ENCODE peak calls at places on chromosomes 11 and 22, in six cellular contexts. C is spleen, J is HCT116, U is uterus, K is gastrocnemius medialis, M is body of pancreas. X is an unnamed sample.

GRCh38 chr11:62665630-62666258 is 632 bp downstream of the CSKMT start:
- DNase-seq in C (peak; percentile 90), J (no peak), U (peak; percentile 59), K (no peak), M (peak; percentile 56), X (peak; percentile 50)

GRCh38 chr11:4063348-4063747 is 31.3 kb upstream of the RRM1 start:
- DNase-seq in C (no peak), J (no peak), U (no peak), K (no peak), M (no peak), X (no peak)

GRCh38 chr11:12897867-12898266 is 111.2 kb upstream of the RASSF10 start:
- DNase-seq in C (no peak), J (no peak), U (no peak), K (peak; percentile 91), M (peak; percentile 45), X (no peak)

GRCh38 chr11:124602193-124602592 is 9.0 kb upstream of the PANX3 start:
- DNase-seq in C (no peak), J (peak; percentile 3), U (no peak), K (no peak), M (no peak), X (no peak)

GRCh38 chr11:33633251-33634003 is 67.2 kb downstream of the C11orf91 start:
- DNase-seq in C (no peak), J (peak; percentile 98), U (no peak), K (no peak), M (no peak), X (no peak)

GRCh38 chr11:134498326-134499139 is 86.5 kb upstream of the B3GAT1 start:
- DNase-seq in C (peak; percentile 53), J (no peak), U (no peak), K (no peak), M (no peak), X (peak; percentile 47)

GRCh38 chr11:88353386-88353785 is 15.8 kb upstream of the CTSC start:
- DNase-seq in C (no peak), J (no peak), U (no peak), K (no peak), M (no peak), X (no peak)

GRCh38 chr11:30346068-30346688 is 23.3 kb downstream of the ARL14EP start:
- DNase-seq in C (no peak), J (peak; percentile 15), U (no peak), K (no peak), M (peak; percentile 18), X (no peak)

GRCh38 chr11:131499199-131499598 is 128.8 kb downstream of the NTM start:
- DNase-seq in C (no peak), J (no peak), U (no peak), K (no peak), M (no peak), X (no peak)

GRCh38 chr11:126134461-126135155 is 71.9 kb upstream of the CDON start:
- DNase-seq in C (no peak), J (no peak), U (no peak), K (no peak), M (no peak), X (no peak)

GRCh38 chr11:33536178-33536577 is 164.4 kb downstream of the C11orf91 start:
- DNase-seq in C (no peak), J (no peak), U (no peak), K (no peak), M (no peak), X (no peak)

GRCh38 chr11:46630237-46630636 is 12.9 kb downstream of the ATG13 start:
- DNase-seq in C (no peak), J (no peak), U (no peak), K (no peak), M (no peak), X (no peak)

GRCh38 chr11:46632502-46632901 is 15.1 kb downstream of the ATG13 start:
- DNase-seq in C (no peak), J (no peak), U (no peak), K (no peak), M (no peak), X (no peak)

GRCh38 chr11:46625406-46625805 is 8.1 kb downstream of the ATG13 start:
- DNase-seq in C (no peak), J (no peak), U (no peak), K (no peak), M (no peak), X (peak; percentile 39)

GRCh38 chr11:46631676-46632075 is 14.3 kb downstream of the ATG13 start:
- DNase-seq in C (no peak), J (no peak), U (no peak), K (no peak), M (no peak), X (no peak)

DNA sequence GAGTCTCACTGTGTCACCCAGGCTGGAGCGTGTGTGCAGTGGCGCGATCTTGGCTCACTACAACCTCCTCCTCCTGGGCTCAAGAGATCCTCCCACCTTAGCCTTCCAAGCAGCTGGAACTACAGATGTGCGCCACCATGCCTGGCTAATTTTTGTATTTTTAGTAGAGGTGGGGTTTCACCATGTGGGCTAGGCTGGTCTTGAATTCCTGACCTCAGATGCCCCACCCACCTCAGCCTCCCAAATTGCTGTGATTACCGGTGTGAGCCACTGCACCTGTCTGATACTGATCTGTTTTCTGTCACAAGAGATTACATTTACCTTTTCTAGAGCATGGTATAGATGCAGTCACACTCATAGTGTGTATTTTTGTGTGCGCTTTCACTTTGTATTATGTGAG is 11.6 kb downstream of the ATG13 start:
- DNase-seq in C (no peak), J (no peak), U (no peak), K (no peak), M (no peak), X (no peak)
- H3K4me1 ChIP-seq in C (no peaks in the 10 kb centered on the region), J (peaks cover 7% of the 10 kb centered on the region), U (no peaks in the 10 kb centered on the region), K (no peaks in the 10 kb centered on the region), M (no peaks in the 10 kb centered on the region), X (peaks cover 7% of the 10 kb centered on the region)

GRCh38 chr11:94581926-94582325 is 14.8 kb downstream of the PIWIL4 start:
- DNase-seq in C (no peak), J (no peak), U (no peak), K (no peak), M (no peak), X (no peak)

GRCh38 chr11:94586546-94586945 is 19.4 kb downstream of the PIWIL4 start:
- DNase-seq in C (no peak), J (no peak), U (no peak), K (no peak), M (no peak), X (no peak)

GRCh38 chr11:94585375-94585774 is 18.2 kb downstream of the PIWIL4 start:
- DNase-seq in C (no peak), J (no peak), U (no peak), K (no peak), M (no peak), X (no peak)

GRCh38 chr11:94583213-94583884 is 16.2 kb downstream of the PIWIL4 start:
- DNase-seq in C (no peak), J (no peak), U (no peak), K (no peak), M (no peak), X (no peak)

GRCh38 chr11:94583885-94584500 is 16.8 kb downstream of the PIWIL4 start:
- DNase-seq in C (no peak), J (no peak), U (no peak), K (no peak), M (peak; percentile 23), X (no peak)
- H3K4me3 ChIP-seq in C (no peak overlapping the region), J (no peak overlapping the region), U (no peak overlapping the region), K (no peak overlapping the region), M (no peak overlapping the region), X (no peak overlapping the region)

GRCh38 chr11:118251858-118252652 is at the start of gene MPZL3:
- DNase-seq in C (peak; percentile 91), J (peak; percentile 96), U (peak; percentile 73), K (no peak), M (peak; percentile 97), X (peak; percentile 93)
- TF ChIP-seq POLR2A in C (no peak), J (peak; percentile 80), U (peak; percentile 23), K (no peak), M (peak; percentile 72), X (no peak)

DNA sequence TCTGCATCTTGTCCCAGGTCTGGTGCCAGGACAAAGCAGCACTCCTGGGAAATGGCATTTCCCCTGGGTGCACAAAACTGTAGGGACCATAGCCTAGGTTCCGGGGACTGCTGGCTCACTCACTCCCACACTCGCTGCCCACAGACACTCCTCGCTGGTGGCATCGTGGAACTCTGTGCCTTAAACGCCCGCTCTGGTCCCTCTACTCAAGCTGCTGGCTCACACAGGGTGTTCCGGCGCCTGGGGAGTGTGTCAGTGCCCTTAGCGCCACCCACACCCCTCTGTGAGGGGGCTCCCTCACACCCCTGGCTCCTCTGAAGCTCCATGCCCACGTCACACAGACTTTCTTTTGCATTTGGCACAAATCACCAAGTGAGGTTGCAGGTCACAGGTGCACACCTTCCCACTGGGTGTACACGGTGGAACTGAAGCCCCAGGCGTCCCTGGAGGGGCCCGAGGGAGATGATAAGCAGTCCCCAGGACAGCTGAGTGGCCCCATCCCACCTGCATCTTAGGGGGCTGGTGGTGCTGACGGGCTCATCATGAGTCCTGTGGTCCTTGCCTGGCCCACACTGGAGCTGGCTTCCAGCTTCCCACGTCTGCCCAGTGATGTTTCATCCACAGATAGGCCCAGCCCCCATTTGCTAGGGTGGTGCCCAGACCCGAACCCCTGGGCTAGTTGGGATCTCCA is 23.2 kb upstream of the DGCR8 start:
- DNase-seq in C (no peak), J (no peak), U (no peak), K (no peak), M (no peak), X (no peak)
- H3K4me1 ChIP-seq in C (peaks cover 4% of the 10 kb centered on the region), J (no peaks in the 10 kb centered on the region), U (no peaks in the 10 kb centered on the region), K (no peaks in the 10 kb centered on the region), M (no peaks in the 10 kb centered on the region), X (no peaks in the 10 kb centered on the region)

DNA sequence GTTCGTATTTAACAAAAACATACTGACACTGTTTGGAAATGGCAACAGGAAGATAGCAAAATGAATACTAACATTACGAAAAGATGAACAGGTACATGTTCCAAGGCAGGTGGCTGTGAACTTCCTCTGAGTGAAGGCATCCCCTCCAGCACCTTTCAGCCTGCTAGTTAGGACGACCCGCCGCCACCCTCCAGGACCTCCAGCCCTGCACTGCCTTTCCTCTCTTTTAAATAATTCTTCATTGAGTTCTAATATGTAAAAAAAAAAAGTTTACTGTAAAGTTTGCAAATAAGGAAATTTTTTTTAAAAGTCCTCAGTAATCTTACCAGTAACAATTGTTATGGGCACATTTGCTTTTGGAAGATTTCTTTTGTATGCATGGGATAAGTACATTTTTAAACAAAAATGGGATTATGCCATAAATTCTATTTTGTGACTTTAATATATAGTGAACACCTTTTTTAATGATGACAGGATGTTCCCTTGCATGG is 6.0 kb downstream of the NEAT1 start:
- DNase-seq in C (peak; percentile 74), J (no peak), U (peak; percentile 19), K (no peak), M (no peak), X (peak; percentile 65)
- H3K4me3 ChIP-seq in C (peak overlapping the region; percentile 66), J (no peak overlapping the region), U (peak overlapping the region; percentile 76), K (peak overlapping the region; percentile 81), M (no peak overlapping the region), X (peak overlapping the region; percentile 81)

GRCh38 chr11:74696932-74697687 is 34.1 kb downstream of the CHRDL2 start:
- DNase-seq in C (peak; percentile 87), J (no peak), U (peak; percentile 93), K (peak; percentile 31), M (peak; percentile 92), X (peak; percentile 77)
- TF ChIP-seq POLR2A in C (peak; percentile 25), J (no peak), U (peak; percentile 48), K (no peak), M (peak; percentile 79), X (peak; percentile 3)